ENCODE peak calls at places on chromosomes 7 and 10, in four cellular contexts. I, Q, K and W are unnamed samples.

GRCh38 chr10:73848821-73849489 is 25.4 kb downstream of the CAMK2G start:
- DNase-seq in I (peak; percentile 91), K (peak; percentile 81), Q (peak; percentile 91), W (peak; percentile 58)

GRCh38 chr7:148121426-148121825 is 469.1 kb upstream of the C7orf33 start:
- DNase-seq in Q (no peak), I (no peak), K (no peak), W (no peak)

GRCh38 chr7:39432368-39432767 is 133.8 kb upstream of the YAE1 start:
- DNase-seq in Q (no peak), K (no peak), I (no peak), W (no peak)

GRCh38 chr7:8260871-8261707 is 878 bp downstream of the ICA1 start:
- DNase-seq in I (peak; percentile 74), K (peak; percentile 42), Q (no peak), W (no peak)

GRCh38 chr7:111113263-111114017 is 22.5 kb downstream of the LRRN3 start:
- DNase-seq in I (no peak), K (no peak), Q (no peak), W (no peak)

GRCh38 chr7:64098-64521 is 128.3 kb upstream of the FAM20C start:
- DNase-seq in K (peak; percentile 61), I (peak; percentile 78), Q (peak; percentile 24), W (no peak)

GRCh38 chr7:46784746-46785145 is 797.2 kb downstream of the TNS3 start:
- DNase-seq in Q (no peak), I (no peak), K (no peak), W (no peak)

GRCh38 chr7:21620054-21620453 is 77.2 kb downstream of the DNAH11 start:
- DNase-seq in I (no peak), Q (no peak), K (no peak), W (no peak)

GRCh38 chr7:1070544-1071342 is 17.2 kb upstream of the GPER1 start:
- DNase-seq in Q (no peak), K (no peak), I (no peak), W (no peak)

GRCh38 chr7:45920543-45921380 is at the start of gene IGFBP3:
- DNase-seq in Q (no peak), K (peak; percentile 33), I (peak; percentile 90), W (peak; percentile 72)

GRCh38 chr7:139886206-139886605 is 57.1 kb downstream of the TBXAS1 start:
- DNase-seq in Q (no peak), K (no peak), I (no peak), W (no peak)

GRCh38 chr10:16384064-16384463 is 52.7 kb upstream of the PTER start:
- DNase-seq in Q (no peak), K (no peak), I (no peak), W (no peak)

GRCh38 chr7:31948041-31948440 is 122.2 kb downstream of the PDE1C start:
- DNase-seq in Q (no peak), K (no peak), I (no peak), W (no peak)

GRCh38 chr7:44292876-44293560 is 32.4 kb downstream of the CAMK2B start:
- DNase-seq in I (no peak), K (peak; percentile 4), Q (peak; percentile 14), W (peak; percentile 21)

GRCh38 chr10:21694646-21695045 is 160.6 kb downstream of the MLLT10 start:
- DNase-seq in Q (no peak), I (no peak), K (no peak), W (no peak)

GRCh38 chr7:55033241-55033846 is 14.5 kb downstream of the EGFR start:
- DNase-seq in I (no peak), Q (no peak), K (no peak), W (no peak)

GRCh38 chr7:107528461-107528860 is 35.3 kb downstream of the COG5 start:
- DNase-seq in Q (no peak), I (no peak), K (no peak), W (no peak)

GRCh38 chr7:25877802-25878789 is 273.9 kb upstream of the NFE2L3 start:
- DNase-seq in K (no peak), I (no peak), Q (no peak), W (no peak)
- H3K4me3 ChIP-seq in K (no peak overlapping the region), I (no peak overlapping the region), Q (no peak overlapping the region), W (no peak overlapping the region)

GRCh38 chr10:1206601-1207000 is 150.4 kb downstream of the WDR37 start:
- DNase-seq in K (no peak), Q (no peak), I (no peak), W (no peak)
- TF ChIP-seq CTCF in K (no peak), Q (no peak), I (no peak), W (no peak)

DNA sequence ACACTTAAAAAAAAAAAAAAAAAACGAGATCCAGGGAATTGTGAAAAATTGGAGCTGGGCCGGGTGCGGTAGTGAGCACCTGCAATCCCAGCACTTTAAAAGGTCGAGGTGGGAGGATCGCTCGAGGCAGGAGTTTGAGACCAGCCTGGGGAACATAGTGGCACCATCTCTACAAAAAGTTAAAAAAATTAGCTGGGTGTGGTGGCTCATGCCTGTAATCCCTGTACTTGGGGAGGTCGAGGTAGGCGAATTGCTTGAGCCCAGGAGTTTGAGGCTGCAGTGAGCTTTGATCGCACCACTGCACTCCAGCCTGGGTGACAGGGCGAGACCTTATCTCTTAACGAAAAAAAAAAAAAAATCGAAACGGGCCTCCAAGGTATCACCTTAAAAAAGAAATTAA is 2.0 kb downstream of the CLDN4 start:
- DNase-seq in Q (no peak), I (no peak), K (no peak), W (no peak)
- H3K4me1 ChIP-seq in Q (peaks cover 3% of the 10 kb centered on the region), I (peaks cover 19% of the 10 kb centered on the region), K (peaks cover 8% of the 10 kb centered on the region), W (peaks cover 6% of the 10 kb centered on the region)

GRCh38 chr7:130483036-130483435 is 8.8 kb upstream of the MEST start:
- DNase-seq in K (no peak), I (no peak), Q (no peak), W (no peak)

GRCh38 chr7:130488376-130489139 is 3.3 kb upstream of the MEST start:
- DNase-seq in I (peak; percentile 27), Q (no peak), K (no peak), W (no peak)

GRCh38 chr7:130486963-130487324 is 4.9 kb upstream of the MEST start:
- DNase-seq in I (no peak), Q (no peak), K (no peak), W (no peak)

GRCh38 chr7:130486114-130486962 is 5.5 kb upstream of the MEST start:
- DNase-seq in Q (peak; percentile 70), K (peak; percentile 78), I (peak; percentile 36), W (no peak)

DNA sequence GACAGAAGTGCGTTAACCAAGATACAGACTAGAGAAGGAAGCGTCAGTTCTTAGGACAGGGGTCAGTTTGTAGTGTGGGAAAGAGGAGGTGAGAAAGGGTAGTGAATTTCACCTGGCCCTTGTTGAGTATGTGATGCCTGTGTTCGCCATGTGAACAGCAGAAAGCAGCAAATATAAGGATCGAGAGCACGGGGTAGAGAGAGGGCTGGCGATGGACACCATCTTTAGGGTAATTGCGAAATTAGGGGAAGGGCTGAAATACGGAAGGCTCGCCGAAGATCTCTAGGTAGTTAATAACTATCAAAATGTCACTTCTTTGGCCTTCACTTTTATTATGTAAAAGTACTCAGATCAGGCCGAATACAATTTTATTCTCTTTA is 6.2 kb upstream of the MEST start:
- DNase-seq in I (no peak), K (no peak), Q (no peak), W (no peak)
- H3K4me3 ChIP-seq in I (no peak overlapping the region), K (peak overlapping the region; percentile 70), Q (peak overlapping the region; percentile 68), W (peak overlapping the region; percentile 58)